ENCODE peak calls at places on chromosomes 3 and 15, in six cellular contexts. One of them, this sample, is unnamed. For H4K20me1 and H3K36me3, the result is how much of the 10 kb centered on the place peaks cover.

GRCh38 chr3:100317928-100318327 is 16.6 kb upstream of the NIT2 start:
- DNase-seq in DND-41: no peak
- DNase-seq in GM23248: no peak
- DNase-seq in OCI-LY7: no peak
- DNase-seq in endothelial cell of umbilical vein: no peak
- DNase-seq in MM.1S: peak
- DNase-seq in this sample: no peak

GRCh38 chr15:48682949-48683651 is 37.6 kb upstream of the FBN1 start:
- DNase-seq in MM.1S: no peak
- DNase-seq in OCI-LY7: no peak
- DNase-seq in GM23248: peak
- DNase-seq in DND-41: no peak
- DNase-seq in endothelial cell of umbilical vein: no peak
- DNase-seq in this sample: no peak

GRCh38 chr15:74426404-74427281 is 7.1 kb downstream of the SEMA7A start:
- DNase-seq in MM.1S: no peak
- DNase-seq in GM23248: no peak
- DNase-seq in OCI-LY7: no peak
- DNase-seq in DND-41: no peak
- DNase-seq in endothelial cell of umbilical vein: no peak
- DNase-seq in this sample: no peak

GRCh38 chr3:31724681-31725080 is 192.0 kb downstream of the STT3B start:
- DNase-seq in DND-41: no peak
- DNase-seq in GM23248: peak
- DNase-seq in MM.1S: no peak
- DNase-seq in endothelial cell of umbilical vein: no peak
- DNase-seq in OCI-LY7: peak
- DNase-seq in this sample: peak

GRCh38 chr3:141407817-141408216 is 39.5 kb downstream of the ZBTB38 start:
- DNase-seq in MM.1S: peak
- DNase-seq in DND-41: no peak
- DNase-seq in GM23248: no peak
- DNase-seq in OCI-LY7: no peak
- DNase-seq in endothelial cell of umbilical vein: no peak
- DNase-seq in this sample: no peak

GRCh38 chr3:16056210-16056607 is 118.3 kb upstream of the GALNT15 start:
- DNase-seq in DND-41: no peak
- DNase-seq in OCI-LY7: no peak
- DNase-seq in endothelial cell of umbilical vein: peak
- DNase-seq in MM.1S: no peak
- DNase-seq in GM23248: peak
- DNase-seq in this sample: no peak

GRCh38 chr15:59976480-59976879 is 27.6 kb upstream of the FOXB1 start:
- DNase-seq in GM23248: no peak
- DNase-seq in DND-41: peak
- DNase-seq in endothelial cell of umbilical vein: no peak
- DNase-seq in MM.1S: peak
- DNase-seq in OCI-LY7: peak
- DNase-seq in this sample: no peak

GRCh38 chr15:40106203-40107161 is 2.2 kb downstream of the BMF start:
- DNase-seq in endothelial cell of umbilical vein: no peak
- DNase-seq in DND-41: no peak
- DNase-seq in GM23248: peak
- DNase-seq in OCI-LY7: peak
- DNase-seq in MM.1S: peak
- DNase-seq in this sample: peak

GRCh38 chr3:138032567-138032966 is 22.6 kb downstream of the CLDN18 start:
- DNase-seq in endothelial cell of umbilical vein: no peak
- DNase-seq in MM.1S: no peak
- DNase-seq in DND-41: no peak
- DNase-seq in GM23248: no peak
- DNase-seq in OCI-LY7: no peak
- DNase-seq in this sample: no peak

GRCh38 chr3:59920801-59921200 is 871.0 kb upstream of the CFAP20DC start:
- DNase-seq in GM23248: no peak
- DNase-seq in endothelial cell of umbilical vein: no peak
- DNase-seq in OCI-LY7: no peak
- DNase-seq in DND-41: no peak
- DNase-seq in MM.1S: no peak
- DNase-seq in this sample: no peak

GRCh38 chr3:159816507-159816906 is 172.1 kb upstream of the IL12A start:
- DNase-seq in GM23248: no peak
- DNase-seq in MM.1S: no peak
- DNase-seq in endothelial cell of umbilical vein: no peak
- DNase-seq in OCI-LY7: no peak
- DNase-seq in DND-41: no peak
- DNase-seq in this sample: no peak

GRCh38 chr3:159818997-159819500 is 169.6 kb upstream of the IL12A start:
- DNase-seq in MM.1S: no peak
- DNase-seq in GM23248: no peak
- DNase-seq in DND-41: no peak
- DNase-seq in OCI-LY7: no peak
- DNase-seq in endothelial cell of umbilical vein: no peak
- DNase-seq in this sample: no peak

GRCh38 chr3:159818399-159818798 is 170.2 kb upstream of the IL12A start:
- DNase-seq in endothelial cell of umbilical vein: no peak
- DNase-seq in GM23248: no peak
- DNase-seq in OCI-LY7: no peak
- DNase-seq in DND-41: no peak
- DNase-seq in MM.1S: no peak
- DNase-seq in this sample: peak

GRCh38 chr3:159817136-159817535 is 171.5 kb upstream of the IL12A start:
- DNase-seq in DND-41: no peak
- DNase-seq in GM23248: no peak
- DNase-seq in MM.1S: no peak
- DNase-seq in endothelial cell of umbilical vein: no peak
- DNase-seq in OCI-LY7: no peak
- DNase-seq in this sample: peak

GRCh38 chr3:159817571-159817970 is 171.1 kb upstream of the IL12A start:
- DNase-seq in endothelial cell of umbilical vein: no peak
- DNase-seq in OCI-LY7: no peak
- DNase-seq in MM.1S: no peak
- DNase-seq in DND-41: no peak
- DNase-seq in GM23248: no peak
- DNase-seq in this sample: peak
- H4K20me1 ChIP-seq in endothelial cell of umbilical vein: under half
- H4K20me1 ChIP-seq in OCI-LY7: under half
- H4K20me1 ChIP-seq in MM.1S: under half
- H4K20me1 ChIP-seq in DND-41: under half
- H4K20me1 ChIP-seq in GM23248: under half
- H4K20me1 ChIP-seq in this sample: under half

GRCh38 chr15:66716668-66717025 is 14.6 kb downstream of the SMAD6 start:
- DNase-seq in GM23248: no peak
- DNase-seq in DND-41: no peak
- DNase-seq in MM.1S: no peak
- DNase-seq in endothelial cell of umbilical vein: no peak
- DNase-seq in OCI-LY7: no peak
- DNase-seq in this sample: no peak
- H3K36me3 ChIP-seq in GM23248: under half
- H3K36me3 ChIP-seq in DND-41: under half
- H3K36me3 ChIP-seq in MM.1S: under half
- H3K36me3 ChIP-seq in endothelial cell of umbilical vein: under half
- H3K36me3 ChIP-seq in OCI-LY7: under half
- H3K36me3 ChIP-seq in this sample: under half

GRCh38 chr3:186517218-186517617 is 27.0 kb downstream of the CRYGS start:
- DNase-seq in GM23248: peak
- DNase-seq in endothelial cell of umbilical vein: no peak
- DNase-seq in DND-41: no peak
- DNase-seq in MM.1S: no peak
- DNase-seq in OCI-LY7: no peak
- DNase-seq in this sample: no peak

GRCh38 chr3:186520436-186520835 is 23.7 kb downstream of the CRYGS start:
- DNase-seq in MM.1S: no peak
- DNase-seq in endothelial cell of umbilical vein: no peak
- DNase-seq in DND-41: no peak
- DNase-seq in GM23248: no peak
- DNase-seq in OCI-LY7: no peak
- DNase-seq in this sample: no peak

GRCh38 chr3:186516645-186517044 is 27.5 kb downstream of the CRYGS start:
- DNase-seq in endothelial cell of umbilical vein: no peak
- DNase-seq in OCI-LY7: no peak
- DNase-seq in GM23248: no peak
- DNase-seq in MM.1S: no peak
- DNase-seq in DND-41: no peak
- DNase-seq in this sample: no peak

GRCh38 chr3:186520957-186521842 is 23.0 kb downstream of the CRYGS start:
- DNase-seq in MM.1S: no peak
- DNase-seq in endothelial cell of umbilical vein: no peak
- DNase-seq in GM23248: no peak
- DNase-seq in OCI-LY7: peak
- DNase-seq in DND-41: no peak
- DNase-seq in this sample: no peak

DNA sequence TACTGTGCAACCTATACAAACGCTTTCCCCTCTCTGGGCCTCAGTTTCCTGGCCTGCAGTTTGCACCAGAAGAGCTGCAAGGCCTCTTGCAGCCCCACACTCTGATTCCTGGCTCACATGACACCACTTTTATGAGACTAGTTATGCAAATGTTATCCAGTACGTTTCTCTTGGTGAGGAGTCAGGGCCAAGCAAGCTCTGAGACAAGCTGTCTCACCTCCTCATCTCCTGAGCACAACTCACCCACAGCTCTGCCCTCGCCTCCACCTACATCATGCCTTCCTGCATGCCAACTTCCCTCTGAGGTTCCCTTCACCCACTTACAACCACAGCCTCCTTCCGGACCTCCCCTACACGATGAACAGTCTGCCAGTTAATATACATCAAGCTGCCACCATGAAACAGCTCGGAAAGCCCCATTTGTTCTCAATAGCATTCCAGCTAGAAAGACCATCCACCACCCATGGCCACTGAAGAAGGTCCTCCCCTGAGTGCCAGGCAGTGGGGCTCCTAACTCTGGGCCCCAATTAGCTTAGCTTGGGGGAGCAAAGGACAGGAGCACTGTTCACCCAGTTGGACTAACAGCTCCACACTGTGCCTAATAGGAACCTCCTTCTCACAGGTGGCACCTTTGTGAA is 25.0 kb downstream of the CRYGS start:
- DNase-seq in endothelial cell of umbilical vein: no peak
- DNase-seq in GM23248: no peak
- DNase-seq in DND-41: peak
- DNase-seq in MM.1S: no peak
- DNase-seq in OCI-LY7: peak
- DNase-seq in this sample: no peak
- H3K27ac ChIP-seq in endothelial cell of umbilical vein: no peak
- H3K27ac ChIP-seq in GM23248: no peak
- H3K27ac ChIP-seq in DND-41: no peak
- H3K27ac ChIP-seq in MM.1S: no peak
- H3K27ac ChIP-seq in OCI-LY7: peak
- H3K27ac ChIP-seq in this sample: no peak

GRCh38 chr3:119434703-119435102 is 28.7 kb downstream of the TMEM39A start:
- DNase-seq in DND-41: no peak
- DNase-seq in MM.1S: no peak
- DNase-seq in endothelial cell of umbilical vein: no peak
- DNase-seq in GM23248: no peak
- DNase-seq in OCI-LY7: no peak
- DNase-seq in this sample: no peak

GRCh38 chr3:119443179-119443578 is 20.2 kb downstream of the TMEM39A start:
- DNase-seq in endothelial cell of umbilical vein: no peak
- DNase-seq in OCI-LY7: no peak
- DNase-seq in MM.1S: no peak
- DNase-seq in DND-41: no peak
- DNase-seq in GM23248: no peak
- DNase-seq in this sample: no peak

GRCh38 chr3:119433613-119434325 is 29.6 kb downstream of the TMEM39A start:
- DNase-seq in endothelial cell of umbilical vein: no peak
- DNase-seq in MM.1S: no peak
- DNase-seq in OCI-LY7: no peak
- DNase-seq in GM23248: no peak
- DNase-seq in DND-41: no peak
- DNase-seq in this sample: no peak

GRCh38 chr3:119436977-119437376 is 26.4 kb downstream of the TMEM39A start:
- DNase-seq in MM.1S: no peak
- DNase-seq in endothelial cell of umbilical vein: no peak
- DNase-seq in GM23248: no peak
- DNase-seq in OCI-LY7: no peak
- DNase-seq in DND-41: no peak
- DNase-seq in this sample: no peak

GRCh38 chr3:119437852-119438251 is 25.6 kb downstream of the TMEM39A start:
- DNase-seq in endothelial cell of umbilical vein: no peak
- DNase-seq in DND-41: no peak
- DNase-seq in OCI-LY7: no peak
- DNase-seq in GM23248: no peak
- DNase-seq in MM.1S: no peak
- DNase-seq in this sample: no peak
- H4K20me1 ChIP-seq in endothelial cell of umbilical vein: under half
- H4K20me1 ChIP-seq in DND-41: under half
- H4K20me1 ChIP-seq in OCI-LY7: under half
- H4K20me1 ChIP-seq in GM23248: under half
- H4K20me1 ChIP-seq in MM.1S: under half
- H4K20me1 ChIP-seq in this sample: under half

GRCh38 chr15:72206677-72207000 is 9.1 kb upstream of the GRAMD2A start:
- DNase-seq in DND-41: no peak
- DNase-seq in endothelial cell of umbilical vein: no peak
- DNase-seq in GM23248: no peak
- DNase-seq in OCI-LY7: no peak
- DNase-seq in MM.1S: no peak
- DNase-seq in this sample: no peak
- H3K36me3 ChIP-seq in DND-41: half or more
- H3K36me3 ChIP-seq in endothelial cell of umbilical vein: half or more
- H3K36me3 ChIP-seq in GM23248: half or more
- H3K36me3 ChIP-seq in OCI-LY7: half or more
- H3K36me3 ChIP-seq in MM.1S: under half
- H3K36me3 ChIP-seq in this sample: under half

This sample was measured in neural progenitor cell.